ENCODE peak calls at places on chromosomes 7 and 10, in six cellular contexts. U is non-pigmented ciliary epithelial cell; R is activated T-cell treated with anti-CD3 and anti-CD28 coated beads, Interleukin-2, amount 50 U/mL, for 24 hours; K is GM03348; S is nephron progenitor cell; O is GM04504. Z is an unnamed sample.

GRCh38 chr7:43764807-43765491 is 6.5 kb downstream of the BLVRA start:
- DNase-seq in O (no peak), U (no peak), S (no peak), R (no peak), K (no peak), Z (no peak)

GRCh38 chr10:28566458-28566857 is 33.5 kb downstream of the WAC start:
- DNase-seq in K (no peak), S (no peak), R (no peak), U (no peak), O (no peak), Z (no peak)

GRCh38 chr10:74825371-74826141 is 844 bp upstream of the KAT6B start:
- DNase-seq in S (peak), O (no peak), U (no peak), K (peak), R (no peak), Z (peak)

GRCh38 chr7:22572937-22573336 is 72.9 kb upstream of the STEAP1B start:
- DNase-seq in O (no peak), R (no peak), K (no peak), U (peak), S (no peak), Z (no peak)

GRCh38 chr10:70740441-70741288 is 44.5 kb downstream of the TBATA start:
- DNase-seq in U (no peak), O (no peak), S (no peak), K (no peak), R (no peak), Z (no peak)

GRCh38 chr7:2118630-2119190 is 114.0 kb downstream of the MAD1L1 start:
- DNase-seq in R (no peak), K (no peak), U (no peak), S (no peak), O (no peak), Z (no peak)

GRCh38 chr10:86373251-86373650 is 6.7 kb upstream of the GRID1 start:
- DNase-seq in R (no peak), S (no peak), K (no peak), U (no peak), O (no peak), Z (no peak)

GRCh38 chr7:129468087-129468486 is 33.9 kb downstream of the STRIP2 start:
- DNase-seq in U (peak), R (no peak), S (no peak), O (peak), K (peak), Z (no peak)

GRCh38 chr10:132337019-132337418 is 5.0 kb downstream of the LRRC27 start:
- DNase-seq in O (no peak), U (no peak), R (peak), S (no peak), K (no peak), Z (peak)

GRCh38 chr10:12655940-12656339 is 306.6 kb downstream of the CAMK1D start:
- DNase-seq in U (no peak), R (no peak), S (no peak), O (no peak), K (no peak), Z (no peak)

GRCh38 chr7:28684729-28685211 is 272.5 kb downstream of the CREB5 start:
- DNase-seq in U (no peak), S (peak), K (no peak), O (no peak), R (no peak), Z (no peak)

GRCh38 chr10:71270301-71270777 is 48.7 kb upstream of the SLC29A3 start:
- DNase-seq in S (peak), R (peak), K (peak), U (peak), O (peak), Z (peak)

GRCh38 chr7:98100088-98100487 is 6.6 kb upstream of the LMTK2 start:
- DNase-seq in O (no peak), U (no peak), R (no peak), S (no peak), K (no peak), Z (no peak)

GRCh38 chr10:78162867-78163266 is 129.2 kb downstream of the RPS24 start:
- DNase-seq in O (no peak), K (no peak), U (no peak), R (no peak), S (no peak), Z (no peak)

GRCh38 chr10:78231930-78232329 is 198.3 kb downstream of the RPS24 start:
- DNase-seq in O (no peak), S (no peak), U (no peak), K (no peak), R (no peak), Z (no peak)

GRCh38 chr7:86190347-86190746 is 453.4 kb upstream of the GRM3 start:
- DNase-seq in R (no peak), O (no peak), U (no peak), K (no peak), S (no peak), Z (no peak)

GRCh38 chr7:124029789-124030188 is 3.1 kb downstream of the TMEM229A start:
- DNase-seq in O (no peak), K (no peak), U (no peak), S (no peak), R (no peak), Z (no peak)

GRCh38 chr10:24427678-24428409 is 218.9 kb downstream of the KIAA1217 start:
- DNase-seq in K (peak), U (no peak), O (no peak), R (no peak), S (no peak), Z (no peak)

GRCh38 chr7:107442678-107443077 is 27.2 kb upstream of the GPR22 start:
- DNase-seq in O (no peak), K (no peak), S (no peak), U (no peak), R (no peak), Z (no peak)

GRCh38 chr7:101804642-101805401 is 12.6 kb upstream of the CUX1 start:
- DNase-seq in K (peak), S (no peak), O (no peak), R (peak), U (no peak), Z (no peak)

GRCh38 chr7:121084748-121085336 is 96.3 kb downstream of the CPED1 start:
- DNase-seq in R (no peak), S (no peak), O (peak), K (peak), U (peak), Z (no peak)

GRCh38 chr7:138726288-138726687 is 25.1 kb upstream of the SVOPL start:
- DNase-seq in K (no peak), O (no peak), U (no peak), S (no peak), R (no peak), Z (no peak)

GRCh38 chr10:112349521-112350085 is 24.3 kb upstream of the ACSL5 start:
- DNase-seq in O (no peak), S (no peak), K (no peak), R (no peak), U (no peak), Z (no peak)

GRCh38 chr10:48672596-48673255 is 11.9 kb upstream of the WDFY4 start:
- DNase-seq in S (no peak), R (no peak), U (no peak), K (no peak), O (no peak), Z (no peak)

GRCh38 chr7:154874409-154875113 is 128.4 kb downstream of the PAXIP1 start:
- DNase-seq in K (no peak), U (no peak), O (no peak), S (no peak), R (no peak), Z (no peak)

GRCh38 chr7:70193514-70193913 is 595.2 kb downstream of the AUTS2 start:
- DNase-seq in U (no peak), O (no peak), K (peak), R (no peak), S (no peak), Z (no peak)

Z was measured in neural crest cell.